ENCODE peak calls at places on chromosomes 16 and 17, in nine cellular contexts. D is astrocyte; M is heart left ventricle; Z is Caco-2; Y is A549; J is body of pancreas; E is CD8-positive, alpha-beta T cell; T is esophagus muscularis mucosa; K is stomach. F is an unnamed sample. For H3K4me1, the result is how much of the 10 kb centered on the place peaks cover.

GRCh38 chr17:1980665-1981250 is 44.4 kb downstream of the RTN4RL1 start:
- DNase-seq in J (no peak), M (no peak), Z (no peak), E (no peak), K (no peak), D (no peak), Y (no peak), T (no peak), F (no peak)

GRCh38 chr17:31008374-31009035 is 37.7 kb downstream of the RNF135 start:
- DNase-seq in Z (peak), E (peak), Y (no peak), M (peak), T (no peak), J (peak), D (peak), K (peak), F (peak)

GRCh38 chr16:85431431-85432124 is 181.5 kb upstream of the GSE1 start:
- DNase-seq in K (no peak), D (peak), J (no peak), Z (no peak), E (no peak), Y (no peak), M (no peak), T (no peak), F (peak)

GRCh38 chr16:87742781-87743490 is 22.9 kb downstream of the KLHDC4 start:
- DNase-seq in K (no peak), J (no peak), Y (no peak), E (no peak), T (no peak), Z (no peak), M (no peak), D (no peak), F (no peak)

GRCh38 chr17:79374807-79375206 is 236.0 kb downstream of the RBFOX3 start:
- DNase-seq in K (no peak), J (no peak), T (no peak), E (no peak), Y (no peak), D (no peak), M (no peak), Z (no peak), F (no peak)

GRCh38 chr17:63479495-63480184 is 2.8 kb downstream of the ACE start:
- DNase-seq in T (no peak), J (no peak), Z (no peak), D (no peak), E (no peak), M (no peak), K (no peak), Y (no peak), F (no peak)

GRCh38 chr16:75566889-75567255 is 693 bp downstream of the GABARAPL2 start:
- DNase-seq in E (no peak), Y (no peak), M (peak), D (no peak), J (peak), K (no peak), Z (no peak), T (no peak), F (peak)

GRCh38 chr16:1940273-1941161 is 2.5 kb downstream of the MSRB1 start:
- DNase-seq in E (no peak), T (no peak), D (no peak), M (no peak), Y (no peak), J (peak), K (no peak), Z (peak), F (no peak)

GRCh38 chr17:65042911-65043310 is 13.6 kb downstream of the GNA13 start:
- DNase-seq in J (no peak), D (no peak), Y (no peak), E (no peak), M (no peak), T (no peak), K (no peak), Z (no peak), F (no peak)

GRCh38 chr17:49121696-49122292 is 10.8 kb upstream of the B4GALNT2 start:
- DNase-seq in Z (peak), M (no peak), Y (no peak), K (no peak), T (no peak), D (no peak), J (no peak), E (no peak), F (no peak)

GRCh38 chr17:2608350-2608913 is 15.0 kb downstream of the PAFAH1B1 start:
- DNase-seq in D (no peak), K (no peak), J (no peak), E (no peak), T (no peak), M (no peak), Z (no peak), Y (no peak), F (no peak)

GRCh38 chr17:10058924-10059683 is 139.3 kb downstream of the GAS7 start:
- DNase-seq in J (no peak), K (no peak), T (no peak), Y (no peak), E (no peak), D (no peak), M (no peak), Z (no peak), F (no peak)

GRCh38 chr16:48112603-48113400 is 43.0 kb downstream of the ABCC12 start:
- DNase-seq in M (peak), D (no peak), K (peak), Y (no peak), J (peak), T (no peak), Z (no peak), E (no peak), F (no peak)

GRCh38 chr16:19307587-19308241 is 22.2 kb downstream of the CLEC19A start:
- DNase-seq in Y (no peak), D (no peak), M (no peak), T (no peak), J (no peak), Z (peak), E (no peak), K (no peak), F (no peak)

GRCh38 chr17:42883802-42884553 is 16.6 kb upstream of the G6PC1 start:
- DNase-seq in T (no peak), M (no peak), J (no peak), D (no peak), Y (no peak), E (no peak), Z (no peak), K (no peak), F (no peak)

GRCh38 chr17:42136654-42137051 is 14.0 kb downstream of the HSPB9 start:
- DNase-seq in M (no peak), J (no peak), E (no peak), Y (no peak), T (no peak), Z (no peak), D (no peak), K (no peak), F (no peak)

GRCh38 chr17:59791603-59792457 is 84.4 kb downstream of the VMP1 start:
- DNase-seq in Z (peak), M (no peak), T (no peak), Y (peak), J (no peak), K (no peak), E (no peak), D (peak), F (no peak)

GRCh38 chr16:77376358-77376757 is 58.5 kb downstream of the ADAMTS18 start:
- DNase-seq in Y (peak), J (no peak), K (no peak), E (no peak), T (no peak), M (no peak), Z (no peak), D (no peak), F (no peak)

GRCh38 chr17:57441270-57441600 is 184.9 kb downstream of the MSI2 start:
- DNase-seq in Z (no peak), J (no peak), K (no peak), M (no peak), T (no peak), D (no peak), Y (no peak), E (no peak), F (no peak)

GRCh38 chr17:57442401-57442823 is 186.1 kb downstream of the MSI2 start:
- DNase-seq in J (no peak), T (no peak), D (peak), Z (no peak), E (no peak), K (no peak), Y (no peak), M (no peak), F (no peak)

GRCh38 chr17:57438031-57438731 is 181.9 kb downstream of the MSI2 start:
- DNase-seq in M (no peak), J (no peak), K (no peak), Z (no peak), Y (no peak), D (no peak), T (no peak), E (no peak), F (no peak)

GRCh38 chr17:57442914-57443571 is 186.7 kb downstream of the MSI2 start:
- DNase-seq in E (peak), Z (no peak), D (peak), K (peak), T (no peak), J (peak), M (peak), Y (peak), F (no peak)

GRCh38 chr17:57440522-57441269 is 184.4 kb downstream of the MSI2 start:
- DNase-seq in Z (no peak), E (peak), D (peak), T (no peak), M (peak), Y (peak), K (peak), J (peak), F (no peak)
- H3K4me1 ChIP-seq in Z (half or more), E (under half), D (half or more), T (half or more), M (half or more), Y (half or more), K (under half), J (under half), F (under half)

DNA sequence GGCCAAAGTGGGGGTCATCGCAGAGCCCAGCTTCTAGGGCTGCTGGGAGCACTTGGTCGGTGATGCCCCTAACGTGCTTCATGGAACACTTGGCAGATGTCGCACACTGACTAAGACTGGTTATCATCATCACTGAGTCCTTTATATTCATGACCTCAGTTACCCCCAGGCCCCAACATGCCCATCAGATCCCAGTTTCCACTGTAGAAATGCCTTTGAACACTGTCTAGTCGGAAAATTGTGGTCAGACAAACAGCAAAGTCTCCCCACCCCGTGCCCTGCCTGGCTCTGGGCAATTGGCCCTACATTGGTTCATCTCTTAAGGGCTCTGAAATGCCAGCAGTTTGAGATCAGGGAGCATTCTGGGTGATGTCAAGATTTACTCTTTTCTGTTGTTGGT is 51.3 kb downstream of the NKD1 start:
- DNase-seq in J (no peak), K (no peak), T (no peak), E (no peak), M (no peak), Y (no peak), D (no peak), Z (no peak), F (no peak)
- H3K4me1 ChIP-seq in J (under half), K (under half), T (half or more), E (under half), M (under half), Y (under half), D (under half), Z (under half), F (under half)

DNA sequence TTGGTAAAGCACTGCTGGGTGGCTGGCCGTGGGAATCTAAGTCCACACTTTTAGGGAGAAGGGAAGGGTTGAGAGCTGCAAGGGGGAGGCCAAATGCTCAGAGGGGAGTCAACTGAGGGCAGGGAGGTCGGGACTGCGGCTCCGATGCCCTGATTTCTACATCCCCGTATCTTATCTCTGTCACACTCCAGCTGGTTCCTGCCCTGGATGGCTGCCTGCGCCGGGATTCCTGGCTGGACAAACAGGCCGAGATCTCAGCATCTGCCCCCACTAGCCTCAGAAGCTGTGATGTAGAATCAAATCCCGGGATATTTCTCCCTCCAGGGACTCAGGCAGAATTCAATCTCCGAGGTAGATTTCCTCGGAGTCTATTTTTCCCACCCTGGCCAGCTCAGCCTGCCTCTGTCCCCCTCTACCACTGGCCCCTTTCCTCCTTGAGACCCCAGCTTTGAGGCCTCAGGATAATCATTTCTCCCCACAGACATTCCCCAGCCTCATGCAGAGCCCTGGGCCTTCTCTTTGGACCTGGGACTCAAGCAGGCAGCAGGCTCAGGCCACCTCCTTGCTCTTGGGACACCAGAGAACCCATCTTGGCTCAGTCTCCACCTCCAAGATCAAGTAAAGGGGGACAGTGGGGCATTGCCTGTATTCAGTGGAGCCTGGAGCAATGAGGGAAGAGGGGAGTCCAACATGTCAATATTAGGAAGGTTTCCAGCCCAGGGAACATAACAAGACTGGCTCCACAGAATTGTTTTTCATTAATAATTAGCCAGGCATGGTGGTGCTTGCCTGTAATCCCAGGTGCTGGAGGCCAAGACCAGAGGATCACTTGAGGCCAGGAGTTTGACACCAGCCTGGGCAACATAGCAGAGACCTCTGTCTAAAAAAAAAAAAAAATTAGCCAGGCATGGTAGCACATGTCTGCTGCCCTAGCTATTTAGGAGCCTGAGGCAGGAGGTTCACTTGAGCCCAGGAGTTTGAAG is 1.8 kb downstream of the SHBG start:
- DNase-seq in Z (no peak), T (no peak), E (no peak), J (peak), K (no peak), D (no peak), M (no peak), Y (no peak), F (no peak)
- H3K4me1 ChIP-seq in Z (under half), T (under half), E (under half), J (under half), K (under half), D (under half), M (under half), Y (under half), F (under half)

GRCh38 chr17:81577278-81578000 is 25.3 kb upstream of the FAAP100 start:
- DNase-seq in K (no peak), D (no peak), J (no peak), T (no peak), Y (peak), Z (no peak), E (no peak), M (no peak), F (no peak)
- H3K4me1 ChIP-seq in K (under half), D (half or more), J (under half), T (under half), Y (half or more), Z (under half), E (under half), M (under half), F (under half)

DNA sequence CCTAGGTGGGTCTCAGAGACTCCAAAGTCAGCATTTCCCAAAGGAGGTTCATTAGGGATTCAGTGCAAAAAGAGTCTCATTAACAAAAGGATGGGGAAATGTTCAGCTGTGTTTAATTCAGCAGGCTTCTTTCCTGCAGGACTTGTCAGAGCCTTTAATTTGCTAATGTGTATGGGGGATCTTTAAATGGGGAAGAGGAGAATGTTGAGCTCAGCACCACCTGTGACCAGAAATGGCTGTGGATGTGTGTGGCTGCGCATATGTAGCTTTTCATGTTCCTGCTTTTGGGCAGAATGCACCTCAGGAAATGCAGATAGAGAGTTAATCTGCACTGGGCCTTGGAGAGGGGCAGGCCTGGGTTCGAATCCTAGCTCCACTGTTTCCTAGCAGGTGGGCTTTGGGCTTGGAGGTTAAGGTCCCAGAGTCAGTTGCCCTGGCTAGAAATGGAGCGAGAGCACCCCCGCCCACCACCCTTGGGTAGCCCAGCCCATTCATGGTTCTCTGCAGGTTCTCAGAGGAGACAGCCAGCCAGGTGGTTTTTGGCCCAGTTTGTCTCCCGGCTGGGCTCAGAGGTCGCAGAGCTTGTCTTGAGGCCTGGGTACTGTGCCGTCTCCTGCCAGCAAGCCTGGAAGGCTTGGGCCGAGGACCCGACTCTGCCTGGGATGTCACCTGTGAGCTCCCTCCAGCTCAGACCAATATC is 9.2 kb downstream of the ADCY7 start:
- DNase-seq in J (no peak), K (no peak), E (no peak), Z (no peak), T (no peak), D (no peak), Y (no peak), M (no peak), F (peak)
- H3K4me1 ChIP-seq in J (under half), K (under half), E (half or more), Z (under half), T (under half), D (under half), Y (under half), M (under half), F (under half)

GRCh38 chr17:33732116-33732515 is 439.0 kb upstream of the ASIC2 start:
- DNase-seq in K (no peak), Y (no peak), D (no peak), J (no peak), E (no peak), T (no peak), Z (peak), M (no peak), F (no peak)

GRCh38 chr17:33725675-33726271 is 432.7 kb upstream of the ASIC2 start:
- DNase-seq in Y (peak), E (no peak), K (peak), D (no peak), T (no peak), M (no peak), J (peak), Z (peak), F (no peak)

GRCh38 chr17:33730131-33730530 is 437.0 kb upstream of the ASIC2 start:
- DNase-seq in K (no peak), Z (no peak), D (no peak), T (no peak), E (no peak), M (no peak), J (no peak), Y (no peak), F (no peak)
- H3K4me1 ChIP-seq in K (under half), Z (under half), D (under half), T (under half), E (under half), M (under half), J (under half), Y (under half), F (under half)

DNA sequence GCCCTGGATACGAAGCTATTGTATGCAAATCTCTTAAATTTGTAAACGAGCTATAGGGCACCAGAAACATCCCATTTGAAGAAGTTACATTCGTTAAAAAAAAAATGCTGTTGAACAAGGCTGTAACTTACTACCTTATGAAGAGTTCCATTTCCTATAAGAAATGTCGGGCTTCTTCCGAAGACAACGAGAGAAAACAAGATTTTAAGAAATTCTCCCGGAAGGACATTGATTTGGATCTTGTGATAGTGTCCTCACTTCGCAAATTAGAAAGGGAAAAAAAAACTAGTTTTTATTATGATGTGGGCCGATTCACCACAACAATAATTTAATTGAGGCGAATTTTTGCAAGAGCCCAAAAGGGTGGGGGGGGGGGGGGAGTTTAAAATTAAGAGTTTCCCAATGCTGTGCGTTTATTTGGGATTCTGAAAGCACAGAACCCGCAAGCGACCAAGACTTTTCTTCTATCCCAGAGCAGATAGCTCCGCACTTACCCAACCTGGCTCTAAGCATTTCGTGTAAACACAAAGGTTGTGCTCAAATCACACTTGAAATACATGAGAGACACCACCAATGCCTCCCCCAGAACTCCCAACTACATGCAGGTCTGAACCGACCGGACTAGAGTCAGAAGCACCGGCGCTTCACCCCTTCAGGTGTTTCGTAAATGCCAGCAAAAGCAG is 1.4 kb upstream of the SOX9 start:
- DNase-seq in K (no peak), Y (no peak), T (no peak), Z (no peak), J (no peak), D (no peak), M (no peak), E (no peak), F (no peak)
- H3K4me1 ChIP-seq in K (half or more), Y (under half), T (under half), Z (under half), J (under half), D (half or more), M (half or more), E (under half), F (under half)

GRCh38 chr16:80092686-80093085 is 448.1 kb upstream of the DYNLRB2 start:
- DNase-seq in D (peak), Z (no peak), T (no peak), K (no peak), J (no peak), Y (no peak), M (no peak), E (no peak), F (no peak)
- H3K4me1 ChIP-seq in D (under half), Z (under half), T (under half), K (under half), J (under half), Y (under half), M (under half), E (under half), F (under half)

F was measured in left lung.